ENCODE peak calls at places on chromosomes 1 and 21, in ten cellular contexts. One of them, this sample, is unnamed.

GRCh38 chr1:233916706-233917105 is 12.2 kb downstream of the SLC35F3 start:
- DNase-seq in esophagus squamous epithelium: no peak
- DNase-seq in ovary: no peak
- DNase-seq in breast epithelium: no peak
- DNase-seq in IMR-90: no peak
- DNase-seq in HCT116: no peak
- DNase-seq in testis: no peak
- DNase-seq in A549: peak; percentile 55
- DNase-seq in tibial nerve: no peak
- DNase-seq in body of pancreas: no peak
- DNase-seq in this sample: no peak

GRCh38 chr21:37263827-37264226 is 3.3 kb downstream of the VPS26C start:
- DNase-seq in breast epithelium: no peak
- DNase-seq in A549: no peak
- DNase-seq in IMR-90: peak; percentile 15
- DNase-seq in body of pancreas: no peak
- DNase-seq in tibial nerve: no peak
- DNase-seq in esophagus squamous epithelium: no peak
- DNase-seq in ovary: no peak
- DNase-seq in testis: no peak
- DNase-seq in HCT116: no peak
- DNase-seq in this sample: no peak

GRCh38 chr1:228723287-228723686 is 12.0 kb upstream of the RHOU start:
- DNase-seq in testis: no peak
- DNase-seq in ovary: no peak
- DNase-seq in esophagus squamous epithelium: no peak
- DNase-seq in A549: no peak
- DNase-seq in IMR-90: no peak
- DNase-seq in breast epithelium: no peak
- DNase-seq in HCT116: no peak
- DNase-seq in tibial nerve: no peak
- DNase-seq in body of pancreas: no peak
- DNase-seq in this sample: no peak

GRCh38 chr1:94025383-94026340 is 95.3 kb downstream of the ABCA4 start:
- DNase-seq in breast epithelium: no peak
- DNase-seq in esophagus squamous epithelium: no peak
- DNase-seq in tibial nerve: no peak
- DNase-seq in A549: peak; percentile 60
- DNase-seq in body of pancreas: peak; percentile 53
- DNase-seq in ovary: no peak
- DNase-seq in testis: peak; percentile 56
- DNase-seq in HCT116: peak; percentile 65
- DNase-seq in IMR-90: peak; percentile 79
- DNase-seq in this sample: no peak

GRCh38 chr21:46092026-46092764 is 5.7 kb upstream of the COL6A2 start:
- DNase-seq in A549: no peak
- DNase-seq in ovary: peak; percentile 74
- DNase-seq in tibial nerve: peak; percentile 61
- DNase-seq in esophagus squamous epithelium: no peak
- DNase-seq in IMR-90: peak; percentile 99
- DNase-seq in breast epithelium: peak; percentile 40
- DNase-seq in HCT116: no peak
- DNase-seq in body of pancreas: peak; percentile 53
- DNase-seq in testis: peak; percentile 70
- DNase-seq in this sample: peak; percentile 77

GRCh38 chr1:245754463-245754961 is 599.7 kb downstream of the KIF26B start:
- DNase-seq in IMR-90: no peak
- DNase-seq in breast epithelium: no peak
- DNase-seq in ovary: no peak
- DNase-seq in esophagus squamous epithelium: no peak
- DNase-seq in body of pancreas: no peak
- DNase-seq in A549: no peak
- DNase-seq in HCT116: no peak
- DNase-seq in tibial nerve: no peak
- DNase-seq in testis: no peak
- DNase-seq in this sample: no peak

GRCh38 chr1:13723810-13724209 is 23.8 kb downstream of the PRDM2 start:
- DNase-seq in IMR-90: no peak
- DNase-seq in tibial nerve: no peak
- DNase-seq in ovary: no peak
- DNase-seq in HCT116: no peak
- DNase-seq in esophagus squamous epithelium: no peak
- DNase-seq in testis: no peak
- DNase-seq in body of pancreas: peak; percentile 36
- DNase-seq in breast epithelium: no peak
- DNase-seq in A549: no peak
- DNase-seq in this sample: no peak

GRCh38 chr1:36287595-36287994 is 18.6 kb upstream of the SH3D21 start:
- DNase-seq in tibial nerve: no peak
- DNase-seq in ovary: no peak
- DNase-seq in A549: no peak
- DNase-seq in esophagus squamous epithelium: no peak
- DNase-seq in HCT116: no peak
- DNase-seq in testis: no peak
- DNase-seq in breast epithelium: no peak
- DNase-seq in IMR-90: no peak
- DNase-seq in body of pancreas: no peak
- DNase-seq in this sample: no peak

GRCh38 chr21:40696246-40696645 is 150.7 kb downstream of the DSCAM start:
- DNase-seq in A549: no peak
- DNase-seq in IMR-90: no peak
- DNase-seq in testis: no peak
- DNase-seq in esophagus squamous epithelium: no peak
- DNase-seq in ovary: no peak
- DNase-seq in HCT116: no peak
- DNase-seq in breast epithelium: no peak
- DNase-seq in body of pancreas: no peak
- DNase-seq in tibial nerve: no peak
- DNase-seq in this sample: no peak

GRCh38 chr1:160953030-160953429 is 1.6 kb downstream of the ITLN2 start:
- DNase-seq in ovary: no peak
- DNase-seq in testis: no peak
- DNase-seq in esophagus squamous epithelium: no peak
- DNase-seq in HCT116: no peak
- DNase-seq in tibial nerve: no peak
- DNase-seq in breast epithelium: peak; percentile 36
- DNase-seq in IMR-90: no peak
- DNase-seq in A549: no peak
- DNase-seq in body of pancreas: no peak
- DNase-seq in this sample: no peak

GRCh38 chr1:22969224-22969829 is 3.3 kb downstream of the LACTBL1 start:
- DNase-seq in IMR-90: peak; percentile 90
- DNase-seq in A549: peak; percentile 24
- DNase-seq in body of pancreas: peak; percentile 71
- DNase-seq in breast epithelium: no peak
- DNase-seq in testis: peak; percentile 43
- DNase-seq in ovary: no peak
- DNase-seq in HCT116: no peak
- DNase-seq in tibial nerve: no peak
- DNase-seq in esophagus squamous epithelium: no peak
- DNase-seq in this sample: no peak

GRCh38 chr1:86739901-86740507 is 35.6 kb downstream of the SH3GLB1 start:
- DNase-seq in body of pancreas: no peak
- DNase-seq in breast epithelium: no peak
- DNase-seq in ovary: no peak
- DNase-seq in tibial nerve: no peak
- DNase-seq in esophagus squamous epithelium: no peak
- DNase-seq in IMR-90: peak; percentile 18
- DNase-seq in A549: no peak
- DNase-seq in HCT116: no peak
- DNase-seq in testis: no peak
- DNase-seq in this sample: no peak

GRCh38 chr21:29257701-29258100 is 41.0 kb upstream of the BACH1 start:
- DNase-seq in testis: no peak
- DNase-seq in esophagus squamous epithelium: no peak
- DNase-seq in ovary: no peak
- DNase-seq in tibial nerve: no peak
- DNase-seq in HCT116: no peak
- DNase-seq in A549: no peak
- DNase-seq in breast epithelium: no peak
- DNase-seq in IMR-90: no peak
- DNase-seq in body of pancreas: no peak
- DNase-seq in this sample: no peak

GRCh38 chr1:89980605-89981004 is 14.3 kb upstream of the ZNF326 start:
- DNase-seq in breast epithelium: no peak
- DNase-seq in testis: no peak
- DNase-seq in tibial nerve: no peak
- DNase-seq in A549: no peak
- DNase-seq in IMR-90: no peak
- DNase-seq in esophagus squamous epithelium: no peak
- DNase-seq in HCT116: no peak
- DNase-seq in body of pancreas: no peak
- DNase-seq in ovary: no peak
- DNase-seq in this sample: no peak

GRCh38 chr1:223010552-223011229 is 132.4 kb downstream of the TLR5 start:
- DNase-seq in A549: no peak
- DNase-seq in IMR-90: peak; percentile 19
- DNase-seq in breast epithelium: no peak
- DNase-seq in ovary: no peak
- DNase-seq in testis: no peak
- DNase-seq in tibial nerve: no peak
- DNase-seq in body of pancreas: no peak
- DNase-seq in esophagus squamous epithelium: no peak
- DNase-seq in HCT116: no peak
- DNase-seq in this sample: no peak

GRCh38 chr1:3896396-3897000 is 3.6 kb downstream of the C1orf174 start:
- DNase-seq in body of pancreas: no peak
- DNase-seq in HCT116: no peak
- DNase-seq in IMR-90: no peak
- DNase-seq in testis: no peak
- DNase-seq in breast epithelium: no peak
- DNase-seq in esophagus squamous epithelium: no peak
- DNase-seq in A549: no peak
- DNase-seq in tibial nerve: no peak
- DNase-seq in ovary: no peak
- DNase-seq in this sample: no peak

GRCh38 chr1:96059276-96059675 is 662.3 kb upstream of the PTBP2 start:
- DNase-seq in breast epithelium: no peak
- DNase-seq in esophagus squamous epithelium: no peak
- DNase-seq in testis: no peak
- DNase-seq in tibial nerve: no peak
- DNase-seq in A549: no peak
- DNase-seq in HCT116: no peak
- DNase-seq in body of pancreas: no peak
- DNase-seq in ovary: no peak
- DNase-seq in IMR-90: no peak
- DNase-seq in this sample: no peak

GRCh38 chr1:96059736-96060135 is 661.8 kb upstream of the PTBP2 start:
- DNase-seq in IMR-90: no peak
- DNase-seq in esophagus squamous epithelium: no peak
- DNase-seq in HCT116: no peak
- DNase-seq in A549: no peak
- DNase-seq in body of pancreas: no peak
- DNase-seq in testis: no peak
- DNase-seq in breast epithelium: no peak
- DNase-seq in ovary: no peak
- DNase-seq in tibial nerve: no peak
- DNase-seq in this sample: no peak

GRCh38 chr1:96060621-96061020 is 661.0 kb upstream of the PTBP2 start:
- DNase-seq in HCT116: no peak
- DNase-seq in IMR-90: no peak
- DNase-seq in esophagus squamous epithelium: no peak
- DNase-seq in A549: no peak
- DNase-seq in ovary: no peak
- DNase-seq in body of pancreas: no peak
- DNase-seq in testis: no peak
- DNase-seq in tibial nerve: no peak
- DNase-seq in breast epithelium: no peak
- DNase-seq in this sample: no peak
- TF ChIP-seq POLR2A in HCT116: no peak
- TF ChIP-seq POLR2A in IMR-90: no peak
- TF ChIP-seq POLR2A in esophagus squamous epithelium: no peak
- TF ChIP-seq POLR2A in A549: no peak
- TF ChIP-seq POLR2A in ovary: no peak
- TF ChIP-seq POLR2A in body of pancreas: no peak
- TF ChIP-seq POLR2A in testis: no peak
- TF ChIP-seq POLR2A in tibial nerve: no peak
- TF ChIP-seq POLR2A in breast epithelium: no peak
- TF ChIP-seq POLR2A in this sample: no peak

DNA sequence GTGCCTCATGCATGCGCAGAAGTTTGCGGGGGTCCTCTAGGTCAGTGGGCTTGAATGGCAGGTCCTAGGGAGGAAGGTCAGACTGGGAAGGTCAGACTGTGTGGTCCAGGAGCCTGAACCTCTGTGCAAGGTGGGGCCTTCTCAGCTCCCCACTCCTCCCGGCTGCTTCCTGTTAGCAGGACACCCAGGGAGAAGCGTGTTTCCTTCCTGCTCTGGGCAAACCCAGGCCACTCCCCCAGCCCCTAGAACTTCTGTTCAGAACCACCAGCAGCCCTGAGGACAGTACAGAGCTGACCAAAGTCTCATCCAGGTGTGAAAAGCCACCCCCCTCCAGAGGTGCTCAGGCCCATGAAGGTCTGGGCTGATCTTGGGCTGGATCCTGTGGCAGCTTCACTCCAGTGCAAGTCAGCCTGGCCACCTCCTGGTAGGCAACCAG is 29.9 kb downstream of the NAV1 start:
- DNase-seq in ovary: no peak
- DNase-seq in esophagus squamous epithelium: no peak
- DNase-seq in tibial nerve: no peak
- DNase-seq in A549: no peak
- DNase-seq in body of pancreas: no peak
- DNase-seq in testis: no peak
- DNase-seq in HCT116: no peak
- DNase-seq in IMR-90: no peak
- DNase-seq in breast epithelium: no peak
- DNase-seq in this sample: no peak
- TF ChIP-seq CTCF in ovary: no peak
- TF ChIP-seq CTCF in esophagus squamous epithelium: no peak
- TF ChIP-seq CTCF in tibial nerve: no peak
- TF ChIP-seq CTCF in A549: no peak
- TF ChIP-seq CTCF in body of pancreas: no peak
- TF ChIP-seq CTCF in testis: no peak
- TF ChIP-seq CTCF in HCT116: no peak
- TF ChIP-seq CTCF in IMR-90: no peak
- TF ChIP-seq CTCF in breast epithelium: no peak
- TF ChIP-seq CTCF in this sample: no peak

DNA sequence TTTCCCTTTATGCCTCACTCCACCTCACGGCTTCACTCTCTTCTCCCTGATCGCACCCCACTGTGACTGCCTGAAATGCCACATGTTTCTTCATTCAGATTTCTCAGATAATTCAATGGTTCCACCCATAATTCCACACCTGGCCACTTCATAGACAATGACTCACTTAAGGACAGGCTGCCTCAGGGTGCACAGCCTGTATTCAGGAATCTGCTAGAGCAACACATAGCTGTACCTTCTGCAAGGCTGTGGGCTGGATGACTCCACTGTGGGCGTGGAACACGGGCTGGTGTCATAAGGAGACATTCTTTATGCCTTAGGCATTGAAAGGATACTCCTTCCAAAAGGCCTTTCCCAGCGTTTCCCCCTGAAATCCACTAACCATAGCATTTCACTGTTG is 36.1 kb downstream of the L1TD1 start:
- DNase-seq in ovary: no peak
- DNase-seq in esophagus squamous epithelium: no peak
- DNase-seq in breast epithelium: peak; percentile 29
- DNase-seq in A549: peak; percentile 62
- DNase-seq in IMR-90: peak; percentile 19
- DNase-seq in testis: no peak
- DNase-seq in tibial nerve: no peak
- DNase-seq in body of pancreas: no peak
- DNase-seq in HCT116: peak; percentile 81
- DNase-seq in this sample: no peak
- H3K4me1 ChIP-seq in ovary: no peaks in the 10 kb centered on the region
- H3K4me1 ChIP-seq in esophagus squamous epithelium: no peaks in the 10 kb centered on the region
- H3K4me1 ChIP-seq in breast epithelium: no peaks in the 10 kb centered on the region
- H3K4me1 ChIP-seq in A549: peaks cover 25% of the 10 kb centered on the region
- H3K4me1 ChIP-seq in IMR-90: no peaks in the 10 kb centered on the region
- H3K4me1 ChIP-seq in testis: no peaks in the 10 kb centered on the region
- H3K4me1 ChIP-seq in tibial nerve: no peaks in the 10 kb centered on the region
- H3K4me1 ChIP-seq in body of pancreas: no peaks in the 10 kb centered on the region
- H3K4me1 ChIP-seq in HCT116: peaks cover 16% of the 10 kb centered on the region
- H3K4me1 ChIP-seq in this sample: no peaks in the 10 kb centered on the region

GRCh38 chr1:10398734-10399486 is at the start of gene PGD:
- DNase-seq in ovary: peak; percentile 99
- DNase-seq in HCT116: peak; percentile 92
- DNase-seq in breast epithelium: peak; percentile 96
- DNase-seq in tibial nerve: peak; percentile 97
- DNase-seq in esophagus squamous epithelium: peak; percentile 94
- DNase-seq in IMR-90: peak; percentile 98
- DNase-seq in testis: peak; percentile 99
- DNase-seq in A549: peak; percentile 97
- DNase-seq in body of pancreas: peak; percentile 99
- DNase-seq in this sample: peak; percentile 100
- TF ChIP-seq POLR2A in ovary: peak; percentile 74
- TF ChIP-seq POLR2A in HCT116: peak; percentile 76
- TF ChIP-seq POLR2A in breast epithelium: peak; percentile 60
- TF ChIP-seq POLR2A in tibial nerve: peak; percentile 62
- TF ChIP-seq POLR2A in esophagus squamous epithelium: peak; percentile 25
- TF ChIP-seq POLR2A in IMR-90: peak; percentile 96
- TF ChIP-seq POLR2A in testis: no peak
- TF ChIP-seq POLR2A in A549: peak; percentile 50
- TF ChIP-seq POLR2A in body of pancreas: peak; percentile 81
- TF ChIP-seq POLR2A in this sample: no peak